ENCODE peak calls at places on chromosome 12, in eight cellular contexts. D, N, A, V, U, W, L and K are unnamed samples.

GRCh38 chr12:108199111-108199510 is 70.0 kb downstream of the WSCD2 start:
- DNase-seq in D (no peak), N (no peak), A (no peak), V (no peak), U (no peak), W (no peak), L (no peak), K (no peak)

GRCh38 chr12:92827836-92828431 is 101.2 kb downstream of the EEA1 start:
- DNase-seq in D (no peak), N (peak; percentile 25), A (no peak), V (no peak), U (no peak), W (peak; percentile 28), L (no peak), K (peak; percentile 50)

GRCh38 chr12:77131977-77132490 is 66.7 kb upstream of the E2F7 start:
- DNase-seq in D (no peak), N (no peak), A (no peak), V (no peak), U (no peak), W (no peak), L (no peak), K (no peak)

GRCh38 chr12:52454411-52455201 is 2.7 kb upstream of the KRT6B start:
- DNase-seq in D (no peak), N (no peak), A (no peak), V (no peak), U (no peak), W (peak; percentile 28), L (no peak), K (peak; percentile 35)

GRCh38 chr12:67748761-67749075 is 100.2 kb downstream of the DYRK2 start:
- DNase-seq in D (no peak), N (no peak), A (no peak), V (no peak), U (no peak), W (peak; percentile 4), L (no peak), K (no peak)

GRCh38 chr12:106080111-106080732 is 58.5 kb downstream of the NUAK1 start:
- DNase-seq in D (no peak), N (peak; percentile 30), A (no peak), V (no peak), U (no peak), W (no peak), L (no peak), K (no peak)

GRCh38 chr12:47744005-47744651 is 14.6 kb downstream of the RAPGEF3 start:
- DNase-seq in D (no peak), N (no peak), A (no peak), V (peak; percentile 48), U (peak; percentile 28), W (peak; percentile 75), L (peak; percentile 70), K (no peak)

GRCh38 chr12:40946612-40947194 is 241.4 kb upstream of the PDZRN4 start:
- DNase-seq in D (no peak), N (no peak), A (no peak), V (no peak), U (no peak), W (peak; percentile 22), L (no peak), K (peak; percentile 24)

GRCh38 chr12:113568021-113568420 is 96.3 kb upstream of the LHX5 start:
- DNase-seq in D (no peak), N (no peak), A (no peak), V (no peak), U (no peak), W (no peak), L (no peak), K (no peak)

GRCh38 chr12:118358607-118359540 is 13.8 kb downstream of the TAOK3 start:
- DNase-seq in D (no peak), N (no peak), A (no peak), V (no peak), U (no peak), W (no peak), L (no peak), K (no peak)

GRCh38 chr12:51393676-51394545 is 2.7 kb upstream of the GALNT6 start:
- DNase-seq in D (no peak), N (no peak), A (no peak), V (peak; percentile 34), U (no peak), W (no peak), L (peak; percentile 44), K (no peak)

GRCh38 chr12:124663206-124663605 is 95.8 kb upstream of the NCOR2 start:
- DNase-seq in D (no peak), N (no peak), A (no peak), V (no peak), U (no peak), W (no peak), L (no peak), K (no peak)

GRCh38 chr12:112907415-112908157 is 824 bp downstream of the OAS1 start:
- DNase-seq in D (peak; percentile 13), N (no peak), A (peak; percentile 34), V (no peak), U (no peak), W (no peak), L (peak; percentile 50), K (no peak)

GRCh38 chr12:80216890-80217559 is 117.7 kb downstream of the OTOGL start:
- DNase-seq in D (no peak), N (no peak), A (no peak), V (no peak), U (no peak), W (no peak), L (no peak), K (no peak)

GRCh38 chr12:466039-466438 is 6.3 kb downstream of the B4GALNT3 start:
- DNase-seq in D (no peak), N (no peak), A (no peak), V (no peak), U (no peak), W (no peak), L (no peak), K (no peak)